ENCODE peak calls at places on chromosomes 1 and 21, in ten cellular contexts. Q, X, E, C, Z, M, F, N, H and G are unnamed samples.

GRCh38 chr1:119286587-119287181 is 81.9 kb upstream of the HAO2 start:
- DNase-seq in Q (peak), X (no peak), E (peak), C (peak), Z (no peak), M (no peak), F (peak), N (no peak), H (no peak), G (no peak)

GRCh38 chr1:155909894-155910293 is 1.3 kb downstream of the RIT1 start:
- DNase-seq in Q (no peak), X (peak), E (no peak), C (no peak), Z (no peak), M (no peak), F (no peak), N (no peak), H (no peak), G (no peak)

GRCh38 chr1:147598631-147599361 is 57.5 kb downstream of the BCL9 start:
- DNase-seq in Q (peak), X (no peak), E (no peak), C (peak), Z (peak), M (peak), F (peak), N (peak), H (peak), G (no peak)

GRCh38 chr1:21520899-21521716 is 11.9 kb downstream of the ALPL start:
- DNase-seq in Q (peak), X (no peak), E (no peak), C (no peak), Z (no peak), M (no peak), F (no peak), N (no peak), H (no peak), G (no peak)

GRCh38 chr1:48093696-48094518 is 96.7 kb upstream of the TRABD2B start:
- DNase-seq in Q (peak), X (no peak), E (peak), C (peak), Z (peak), M (peak), F (peak), N (peak), H (peak), G (no peak)

GRCh38 chr1:167517535-167518330 is 596 bp downstream of the CD247 start:
- DNase-seq in Q (peak), X (no peak), E (no peak), C (peak), Z (no peak), M (no peak), F (no peak), N (no peak), H (peak), G (no peak)

GRCh38 chr1:180358649-180359048 is 128.6 kb downstream of the LHX4 start:
- DNase-seq in Q (peak), X (no peak), E (no peak), C (no peak), Z (no peak), M (no peak), F (no peak), N (no peak), H (no peak), G (no peak)

GRCh38 chr1:93827633-93828436 is 51.2 kb downstream of the DNTTIP2 start:
- DNase-seq in Q (peak), X (no peak), E (no peak), C (no peak), Z (no peak), M (no peak), F (no peak), N (no peak), H (no peak), G (no peak)

GRCh38 chr1:207755846-207756692 is 4.2 kb downstream of the CD46 start:
- DNase-seq in Q (no peak), X (no peak), E (no peak), C (no peak), Z (no peak), M (no peak), F (no peak), N (no peak), H (no peak), G (no peak)

GRCh38 chr21:21007606-21008005 is 9.4 kb downstream of the NCAM2 start:
- DNase-seq in Q (no peak), X (no peak), E (no peak), C (no peak), Z (no peak), M (no peak), F (no peak), N (no peak), H (no peak), G (no peak)

GRCh38 chr1:212213754-212214153 is 71.5 kb upstream of the PPP2R5A start:
- DNase-seq in Q (no peak), X (no peak), E (no peak), C (no peak), Z (no peak), M (no peak), F (no peak), N (no peak), H (no peak), G (no peak)

GRCh38 chr1:61078611-61079010 is 3.8 kb upstream of the NFIA start:
- DNase-seq in Q (no peak), X (no peak), E (no peak), C (no peak), Z (no peak), M (no peak), F (no peak), N (no peak), H (no peak), G (no peak)

GRCh38 chr1:235908742-235909520 is 42.2 kb upstream of the LYST start:
- DNase-seq in Q (peak), X (no peak), E (no peak), C (no peak), Z (no peak), M (no peak), F (no peak), N (no peak), H (no peak), G (peak)

GRCh38 chr1:245153645-245154428 is 948 bp upstream of the KIF26B start:
- DNase-seq in Q (no peak), X (no peak), E (no peak), C (no peak), Z (peak), M (peak), F (peak), N (peak), H (no peak), G (no peak)

GRCh38 chr1:37656881-37657280 is 22.2 kb upstream of the RSPO1 start:
- DNase-seq in Q (no peak), X (no peak), E (no peak), C (no peak), Z (no peak), M (no peak), F (no peak), N (no peak), H (no peak), G (no peak)